ENCODE peak calls at places on chromosomes 1 and 21, in seven cellular contexts. One of them, this sample, is unnamed.

GRCh38 chr1:29931477-29932175 is 695.3 kb downstream of the PTPRU start:
- DNase-seq in IMR-90: no peak
- DNase-seq in neuronal stem cell: no peak
- DNase-seq in H1: no peak
- DNase-seq in trophoblast cell: no peak
- DNase-seq in H9: no peak
- DNase-seq in mesendoderm: peak
- DNase-seq in this sample: no peak

GRCh38 chr1:11913291-11913690 is 12.9 kb downstream of the KIAA2013 start:
- DNase-seq in IMR-90: no peak
- DNase-seq in neuronal stem cell: no peak
- DNase-seq in H1: no peak
- DNase-seq in trophoblast cell: no peak
- DNase-seq in H9: peak
- DNase-seq in mesendoderm: peak
- DNase-seq in this sample: peak

GRCh38 chr1:48617227-48617626 is 145.2 kb upstream of the SPATA6 start:
- DNase-seq in IMR-90: no peak
- DNase-seq in neuronal stem cell: no peak
- DNase-seq in H1: no peak
- DNase-seq in trophoblast cell: no peak
- DNase-seq in H9: no peak
- DNase-seq in mesendoderm: no peak
- DNase-seq in this sample: no peak

GRCh38 chr1:201584510-201584991 is 45.6 kb downstream of the NAV1 start:
- DNase-seq in IMR-90: peak
- DNase-seq in neuronal stem cell: no peak
- DNase-seq in H1: no peak
- DNase-seq in trophoblast cell: peak
- DNase-seq in H9: no peak
- DNase-seq in mesendoderm: no peak
- DNase-seq in this sample: peak

GRCh38 chr1:69175078-69175477 is 392.6 kb upstream of the LRRC7 start:
- DNase-seq in IMR-90: no peak
- DNase-seq in neuronal stem cell: no peak
- DNase-seq in H1: no peak
- DNase-seq in trophoblast cell: peak
- DNase-seq in H9: no peak
- DNase-seq in mesendoderm: peak
- DNase-seq in this sample: no peak

GRCh38 chr1:204194080-204194479 is 2.2 kb downstream of the KISS1 start:
- DNase-seq in IMR-90: no peak
- DNase-seq in neuronal stem cell: no peak
- DNase-seq in H1: no peak
- DNase-seq in trophoblast cell: no peak
- DNase-seq in H9: no peak
- DNase-seq in mesendoderm: no peak
- DNase-seq in this sample: no peak

GRCh38 chr1:21302747-21303715 is 12.8 kb upstream of the ECE1 start:
- DNase-seq in IMR-90: peak
- DNase-seq in neuronal stem cell: no peak
- DNase-seq in H1: no peak
- DNase-seq in trophoblast cell: peak
- DNase-seq in H9: no peak
- DNase-seq in mesendoderm: no peak
- DNase-seq in this sample: peak

GRCh38 chr1:217153361-217153760 is 430.1 kb upstream of the ESRRG start:
- DNase-seq in IMR-90: no peak
- DNase-seq in neuronal stem cell: no peak
- DNase-seq in H1: no peak
- DNase-seq in trophoblast cell: no peak
- DNase-seq in H9: no peak
- DNase-seq in mesendoderm: no peak
- DNase-seq in this sample: no peak

GRCh38 chr1:20187103-20187812 is 940 bp upstream of the PLA2G2C start:
- DNase-seq in IMR-90: no peak
- DNase-seq in neuronal stem cell: no peak
- DNase-seq in H1: no peak
- DNase-seq in trophoblast cell: no peak
- DNase-seq in H9: no peak
- DNase-seq in mesendoderm: no peak
- DNase-seq in this sample: no peak

GRCh38 chr1:105137543-105138444 is 1388.1 kb downstream of the AMY1C start:
- DNase-seq in IMR-90: no peak
- DNase-seq in neuronal stem cell: peak
- DNase-seq in H1: peak
- DNase-seq in trophoblast cell: peak
- DNase-seq in H9: peak
- DNase-seq in mesendoderm: peak
- DNase-seq in this sample: peak

GRCh38 chr1:3174487-3175247 is 105.7 kb downstream of the PRDM16 start:
- DNase-seq in IMR-90: no peak
- DNase-seq in neuronal stem cell: no peak
- DNase-seq in H1: no peak
- DNase-seq in trophoblast cell: peak
- DNase-seq in H9: no peak
- DNase-seq in mesendoderm: no peak
- DNase-seq in this sample: no peak

GRCh38 chr1:3176820-3177219 is 107.8 kb downstream of the PRDM16 start:
- DNase-seq in IMR-90: no peak
- DNase-seq in neuronal stem cell: no peak
- DNase-seq in H1: no peak
- DNase-seq in trophoblast cell: no peak
- DNase-seq in H9: no peak
- DNase-seq in mesendoderm: no peak
- DNase-seq in this sample: no peak

GRCh38 chr1:3178279-3178678 is 109.3 kb downstream of the PRDM16 start:
- DNase-seq in IMR-90: no peak
- DNase-seq in neuronal stem cell: no peak
- DNase-seq in H1: no peak
- DNase-seq in trophoblast cell: no peak
- DNase-seq in H9: no peak
- DNase-seq in mesendoderm: no peak
- DNase-seq in this sample: no peak

GRCh38 chr1:3175486-3175885 is 106.5 kb downstream of the PRDM16 start:
- DNase-seq in IMR-90: no peak
- DNase-seq in neuronal stem cell: no peak
- DNase-seq in H1: no peak
- DNase-seq in trophoblast cell: no peak
- DNase-seq in H9: no peak
- DNase-seq in mesendoderm: no peak
- DNase-seq in this sample: no peak

GRCh38 chr1:3176028-3176427 is 107.0 kb downstream of the PRDM16 start:
- DNase-seq in IMR-90: no peak
- DNase-seq in neuronal stem cell: no peak
- DNase-seq in H1: no peak
- DNase-seq in trophoblast cell: no peak
- DNase-seq in H9: no peak
- DNase-seq in mesendoderm: no peak
- DNase-seq in this sample: no peak
- H3K23ac ChIP-seq in IMR-90: no peak
- H3K23ac ChIP-seq in neuronal stem cell: no peak
- H3K23ac ChIP-seq in H1: no peak
- H3K23ac ChIP-seq in trophoblast cell: no peak
- H3K23ac ChIP-seq in H9: no peak
- H3K23ac ChIP-seq in mesendoderm: no peak
- H3K23ac ChIP-seq in this sample: no peak

GRCh38 chr1:61173118-61173517 is 90.8 kb downstream of the NFIA start:
- DNase-seq in IMR-90: no peak
- DNase-seq in neuronal stem cell: no peak
- DNase-seq in H1: no peak
- DNase-seq in trophoblast cell: no peak
- DNase-seq in H9: no peak
- DNase-seq in mesendoderm: no peak
- DNase-seq in this sample: no peak
- H3K9ac ChIP-seq in IMR-90: no peak
- H3K9ac ChIP-seq in neuronal stem cell: no peak
- H3K9ac ChIP-seq in H1: no peak
- H3K9ac ChIP-seq in trophoblast cell: no peak
- H3K9ac ChIP-seq in H9: no peak
- H3K9ac ChIP-seq in mesendoderm: no peak
- H3K9ac ChIP-seq in this sample: peak

GRCh38 chr1:248585266-248585665 is 10.7 kb upstream of the OR2T34 start:
- DNase-seq in IMR-90: no peak
- DNase-seq in neuronal stem cell: no peak
- DNase-seq in H1: no peak
- DNase-seq in trophoblast cell: no peak
- DNase-seq in H9: no peak
- DNase-seq in mesendoderm: no peak
- DNase-seq in this sample: no peak
- H3K23ac ChIP-seq in IMR-90: no peak
- H3K23ac ChIP-seq in neuronal stem cell: no peak
- H3K23ac ChIP-seq in H1: no peak
- H3K23ac ChIP-seq in trophoblast cell: no peak
- H3K23ac ChIP-seq in H9: no peak
- H3K23ac ChIP-seq in mesendoderm: no peak
- H3K23ac ChIP-seq in this sample: no peak

GRCh38 chr1:228884196-228884595 is 148.9 kb downstream of the RHOU start:
- DNase-seq in IMR-90: no peak
- DNase-seq in neuronal stem cell: no peak
- DNase-seq in H1: no peak
- DNase-seq in trophoblast cell: no peak
- DNase-seq in H9: no peak
- DNase-seq in mesendoderm: no peak
- DNase-seq in this sample: no peak

GRCh38 chr1:228882785-228883450 is 147.6 kb downstream of the RHOU start:
- DNase-seq in IMR-90: no peak
- DNase-seq in neuronal stem cell: no peak
- DNase-seq in H1: no peak
- DNase-seq in trophoblast cell: no peak
- DNase-seq in H9: no peak
- DNase-seq in mesendoderm: no peak
- DNase-seq in this sample: no peak

GRCh38 chr1:228883535-228883934 is 148.3 kb downstream of the RHOU start:
- DNase-seq in IMR-90: no peak
- DNase-seq in neuronal stem cell: no peak
- DNase-seq in H1: no peak
- DNase-seq in trophoblast cell: no peak
- DNase-seq in H9: no peak
- DNase-seq in mesendoderm: no peak
- DNase-seq in this sample: no peak

GRCh38 chr1:228884615-228885566 is 149.6 kb downstream of the RHOU start:
- DNase-seq in IMR-90: peak
- DNase-seq in neuronal stem cell: no peak
- DNase-seq in H1: no peak
- DNase-seq in trophoblast cell: no peak
- DNase-seq in H9: no peak
- DNase-seq in mesendoderm: no peak
- DNase-seq in this sample: peak

GRCh38 chr1:228882041-228882784 is 146.9 kb downstream of the RHOU start:
- DNase-seq in IMR-90: no peak
- DNase-seq in neuronal stem cell: no peak
- DNase-seq in H1: no peak
- DNase-seq in trophoblast cell: no peak
- DNase-seq in H9: no peak
- DNase-seq in mesendoderm: peak
- DNase-seq in this sample: no peak
- H3K9ac ChIP-seq in IMR-90: no peak
- H3K9ac ChIP-seq in neuronal stem cell: no peak
- H3K9ac ChIP-seq in H1: no peak
- H3K9ac ChIP-seq in trophoblast cell: no peak
- H3K9ac ChIP-seq in H9: no peak
- H3K9ac ChIP-seq in mesendoderm: no peak
- H3K9ac ChIP-seq in this sample: no peak

GRCh38 chr1:43616383-43616782 is 33.6 kb upstream of the KDM4A start:
- DNase-seq in IMR-90: no peak
- DNase-seq in neuronal stem cell: no peak
- DNase-seq in H1: no peak
- DNase-seq in trophoblast cell: no peak
- DNase-seq in H9: no peak
- DNase-seq in mesendoderm: no peak
- DNase-seq in this sample: no peak
- H3K23ac ChIP-seq in IMR-90: no peak
- H3K23ac ChIP-seq in neuronal stem cell: no peak
- H3K23ac ChIP-seq in H1: no peak
- H3K23ac ChIP-seq in trophoblast cell: no peak
- H3K23ac ChIP-seq in H9: no peak
- H3K23ac ChIP-seq in mesendoderm: no peak
- H3K23ac ChIP-seq in this sample: no peak

GRCh38 chr1:37614105-37614504 is 18.4 kb upstream of the GNL2 start:
- DNase-seq in IMR-90: no peak
- DNase-seq in neuronal stem cell: no peak
- DNase-seq in H1: no peak
- DNase-seq in trophoblast cell: no peak
- DNase-seq in H9: no peak
- DNase-seq in mesendoderm: no peak
- DNase-seq in this sample: no peak
- H3K9ac ChIP-seq in IMR-90: no peak
- H3K9ac ChIP-seq in neuronal stem cell: peak
- H3K9ac ChIP-seq in H1: no peak
- H3K9ac ChIP-seq in trophoblast cell: no peak
- H3K9ac ChIP-seq in H9: no peak
- H3K9ac ChIP-seq in mesendoderm: no peak
- H3K9ac ChIP-seq in this sample: no peak

DNA sequence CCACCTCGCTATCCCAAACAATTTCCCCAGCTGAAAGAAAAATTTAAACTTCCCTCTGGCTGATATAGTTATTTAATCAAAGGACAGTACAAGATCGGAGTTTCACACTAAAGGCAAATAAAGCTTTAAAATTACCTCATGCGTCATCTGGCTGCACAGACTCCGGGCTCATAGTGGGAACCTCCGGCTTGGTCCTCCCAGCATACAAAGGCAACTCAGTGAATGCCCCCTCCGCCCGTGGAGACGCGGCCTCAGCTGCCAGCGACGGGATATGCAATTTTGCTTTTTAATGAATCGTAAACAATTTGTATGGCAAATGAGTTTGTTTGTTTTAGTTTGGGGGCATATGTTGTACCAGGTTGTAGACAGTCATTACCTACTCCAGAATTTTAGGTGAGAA is 214.6 kb upstream of the NFIA start:
- DNase-seq in IMR-90: no peak
- DNase-seq in neuronal stem cell: no peak
- DNase-seq in H1: no peak
- DNase-seq in trophoblast cell: no peak
- DNase-seq in H9: no peak
- DNase-seq in mesendoderm: no peak
- DNase-seq in this sample: no peak
- H3K23ac ChIP-seq in IMR-90: no peak
- H3K23ac ChIP-seq in neuronal stem cell: no peak
- H3K23ac ChIP-seq in H1: no peak
- H3K23ac ChIP-seq in trophoblast cell: no peak
- H3K23ac ChIP-seq in H9: no peak
- H3K23ac ChIP-seq in mesendoderm: no peak
- H3K23ac ChIP-seq in this sample: no peak

GRCh38 chr21:31728191-31728590 is 3.7 kb downstream of the SCAF4 start:
- DNase-seq in IMR-90: no peak
- DNase-seq in neuronal stem cell: no peak
- DNase-seq in H1: no peak
- DNase-seq in trophoblast cell: no peak
- DNase-seq in H9: no peak
- DNase-seq in mesendoderm: no peak
- DNase-seq in this sample: no peak
- H3K9ac ChIP-seq in IMR-90: no peak
- H3K9ac ChIP-seq in neuronal stem cell: no peak
- H3K9ac ChIP-seq in H1: no peak
- H3K9ac ChIP-seq in trophoblast cell: no peak
- H3K9ac ChIP-seq in H9: no peak
- H3K9ac ChIP-seq in mesendoderm: no peak
- H3K9ac ChIP-seq in this sample: no peak

This sample was measured in mesenchymal stem cell.